ENCODE peak calls at places on chromosomes 11 and 22, in seven cellular contexts. B, N, G, T, A, R and O are unnamed samples.

GRCh38 chr11:29025001-29025400 is 916.8 kb downstream of the METTL15 start:
- DNase-seq in B (no peak), N (no peak), G (no peak), T (no peak), A (no peak), R (no peak), O (no peak)

GRCh38 chr11:68388595-68389198 is 71.9 kb upstream of the PPP6R3 start:
- DNase-seq in B (no peak), N (no peak), G (no peak), T (no peak), A (no peak), R (no peak), O (no peak)

GRCh38 chr11:78740175-78741161 is 165.8 kb upstream of the NARS2 start:
- DNase-seq in B (no peak), N (no peak), G (no peak), T (no peak), A (no peak), R (no peak), O (no peak)

GRCh38 chr11:116984589-116984988 is 113.6 kb downstream of the SIK3 start:
- DNase-seq in B (no peak), N (no peak), G (no peak), T (no peak), A (no peak), R (no peak), O (no peak)

GRCh38 chr11:698493-699115 is 3.0 kb downstream of the TMEM80 start:
- DNase-seq in B (no peak), N (no peak), G (no peak), T (no peak), A (no peak), R (no peak), O (no peak)

GRCh38 chr11:79466411-79466810 is 25.6 kb upstream of the TENM4 start:
- DNase-seq in B (no peak), N (no peak), G (no peak), T (no peak), A (no peak), R (no peak), O (no peak)

GRCh38 chr22:42906605-42907338 is 49.7 kb upstream of the ARFGAP3 start:
- DNase-seq in B (no peak), N (peak; percentile 87), G (no peak), T (no peak), A (no peak), R (no peak), O (no peak)

GRCh38 chr22:37032134-37032534 is 12.6 kb downstream of the MPST start:
- DNase-seq in B (no peak), N (no peak), G (peak; percentile 3), T (no peak), A (no peak), R (no peak), O (no peak)

GRCh38 chr22:20186183-20186870 is 35.5 kb upstream of the CCDC188 start:
- DNase-seq in B (peak; percentile 56), N (no peak), G (peak; percentile 10), T (no peak), A (no peak), R (peak; percentile 33), O (no peak)

GRCh38 chr22:19870153-19871022 is 15.7 kb upstream of the GNB1L start:
- DNase-seq in B (no peak), N (peak; percentile 77), G (no peak), T (no peak), A (no peak), R (no peak), O (no peak)

GRCh38 chr22:27625769-27626674 is 175.5 kb downstream of the MN1 start:
- DNase-seq in B (no peak), N (no peak), G (no peak), T (no peak), A (no peak), R (no peak), O (no peak)

GRCh38 chr11:64591257-64592233 is 525 bp downstream of the SLC22A12 start:
- DNase-seq in B (no peak), N (peak; percentile 71), G (no peak), T (no peak), A (no peak), R (no peak), O (no peak)